ENCODE peak calls at places on chromosomes 4 and X, in seven cellular contexts. M is CD8-positive, alpha-beta T cell; X is tibial nerve; U is IMR-90; D is testis; K is neuronal stem cell; W is fibroblast of lung. G is an unnamed sample.

GRCh38 chrX:100994352-100995281 is 25.1 kb downstream of the ARL13A start:
- DNase-seq in M (no peak), X (no peak), U (peak; percentile 68), D (no peak), K (no peak), W (peak; percentile 56), G (no peak)

GRCh38 chr4:100805547-100805946 is 287.7 kb upstream of the EMCN start:
- DNase-seq in M (no peak), X (no peak), U (no peak), D (no peak), K (no peak), W (no peak), G (no peak)

GRCh38 chr4:8283631-8284121 is 14.1 kb downstream of the HTRA3 start:
- DNase-seq in M (no peak), X (no peak), U (no peak), D (no peak), K (no peak), W (no peak), G (peak; percentile 47)

GRCh38 chrX:152915541-152916241 is 17.8 kb downstream of the ZNF185 start:
- DNase-seq in M (no peak), X (no peak), U (peak; percentile 79), D (peak; percentile 22), K (no peak), W (peak; percentile 64), G (peak; percentile 44)

GRCh38 chrX:39439910-39440733 is 638.9 kb downstream of the MID1IP1 start:
- DNase-seq in M (no peak), X (no peak), U (no peak), D (no peak), K (no peak), W (no peak), G (no peak)

GRCh38 chr4:163167333-163167626 is 590 bp upstream of the NAF1 start:
- DNase-seq in M (no peak), X (no peak), U (peak; percentile 23), D (no peak), K (no peak), W (peak; percentile 39), G (no peak)

GRCh38 chr4:6974138-6974848 is 64.7 kb downstream of the TBC1D14 start:
- DNase-seq in M (peak; percentile 85), X (peak; percentile 78), U (peak; percentile 84), D (peak; percentile 90), K (peak; percentile 77), W (peak; percentile 79), G (peak; percentile 94)

GRCh38 chr4:164350086-164350485 is 403.8 kb upstream of the SMIM31 start:
- DNase-seq in M (no peak), X (no peak), U (peak; percentile 17), D (no peak), K (no peak), W (peak; percentile 55), G (no peak)

GRCh38 chr4:6688879-6689505 is 4.7 kb upstream of the S100P start:
- DNase-seq in M (peak; percentile 86), X (peak; percentile 37), U (peak; percentile 94), D (no peak), K (no peak), W (peak; percentile 96), G (peak; percentile 96)

GRCh38 chr4:176302283-176303275 is 17.2 kb upstream of the SPCS3 start:
- DNase-seq in M (no peak), X (no peak), U (peak; percentile 90), D (no peak), K (no peak), W (peak; percentile 91), G (no peak)

GRCh38 chrX:22950278-22951266 is 49.2 kb upstream of the DDX53 start:
- DNase-seq in M (no peak), X (no peak), U (peak; percentile 89), D (peak; percentile 41), K (no peak), W (peak; percentile 91), G (peak; percentile 15)

GRCh38 chrX:140661657-140662056 is 47.9 kb upstream of the LINC00632 start:
- DNase-seq in M (no peak), X (no peak), U (peak; percentile 3), D (no peak), K (no peak), W (no peak), G (peak; percentile 0)

GRCh38 chr4:145154573-145154972 is 25.8 kb downstream of the OTUD4 start:
- DNase-seq in M (no peak), X (no peak), U (peak; percentile 35), D (peak; percentile 43), K (no peak), W (peak; percentile 34), G (no peak)

GRCh38 chr4:87100093-87100634 is 120.3 kb downstream of the KLHL8 start:
- DNase-seq in M (no peak), X (no peak), U (no peak), D (no peak), K (peak; percentile 27), W (no peak), G (no peak)

GRCh38 chr4:133130171-133130570 is 18.9 kb upstream of the PCDH10 start:
- DNase-seq in M (no peak), X (no peak), U (no peak), D (no peak), K (no peak), W (peak; percentile 89), G (no peak)

GRCh38 chr4:169398294-169398693 is 127.5 kb upstream of the SH3RF1 start:
- DNase-seq in M (no peak), X (no peak), U (peak; percentile 76), D (no peak), K (no peak), W (peak; percentile 89), G (no peak)

GRCh38 chr4:89049853-89050252 is 7.1 kb downstream of the FAM13A start:
- DNase-seq in M (no peak), X (no peak), U (no peak), D (no peak), K (no peak), W (no peak), G (no peak)

GRCh38 chrX:120857240-120857639 is 18.4 kb downstream of the CT47B1 start:
- DNase-seq in M (no peak), X (no peak), U (no peak), D (no peak), K (no peak), W (no peak), G (no peak)

GRCh38 chr4:81418572-81418971 is 53.1 kb downstream of the RASGEF1B start:
- DNase-seq in M (no peak), X (no peak), U (no peak), D (no peak), K (no peak), W (no peak), G (no peak)

GRCh38 chrX:127459784-127460183 is 592.4 kb downstream of the ACTRT1 start:
- DNase-seq in M (no peak), X (no peak), U (no peak), D (no peak), K (no peak), W (no peak), G (peak; percentile 4)

GRCh38 chr4:8595237-8596087 is 2.9 kb downstream of the CPZ start:
- DNase-seq in M (no peak), X (no peak), U (no peak), D (no peak), K (no peak), W (peak; percentile 25), G (peak; percentile 95)

GRCh38 chr4:32985256-32985655 is 2265.1 kb downstream of the PCDH7 start:
- DNase-seq in M (no peak), X (no peak), U (no peak), D (no peak), K (no peak), W (peak; percentile 40), G (no peak)

GRCh38 chr4:155489261-155489660 is 112.5 kb upstream of the MAP9 start:
- DNase-seq in M (no peak), X (no peak), U (peak; percentile 13), D (no peak), K (no peak), W (no peak), G (no peak)

GRCh38 chr4:10639100-10639499 is 45.5 kb downstream of the CLNK start:
- DNase-seq in M (no peak), X (no peak), U (no peak), D (no peak), K (peak; percentile 11), W (peak; percentile 6), G (no peak)

GRCh38 chrX:31353095-31353494 is 281.3 kb upstream of the FTHL17 start:
- DNase-seq in M (no peak), X (no peak), U (peak; percentile 62), D (no peak), K (no peak), W (peak; percentile 76), G (peak; percentile 30)

GRCh38 chr4:7519638-7520373 is 85.1 kb upstream of the PSAPL1 start:
- DNase-seq in M (no peak), X (no peak), U (no peak), D (no peak), K (no peak), W (no peak), G (peak; percentile 70)

GRCh38 chr4:55947912-55948725 is 626 bp upstream of the CEP135 start:
- DNase-seq in M (no peak), X (no peak), U (peak; percentile 98), D (no peak), K (no peak), W (peak; percentile 95), G (peak; percentile 38)

GRCh38 chrX:123731987-123732678 is 719 bp downstream of the THOC2 start:
- DNase-seq in M (no peak), X (no peak), U (peak; percentile 10), D (peak; percentile 23), K (no peak), W (peak; percentile 17), G (peak; percentile 56)

GRCh38 chr4:109177411-109177810 is 125.0 kb downstream of the COL25A1 start:
- DNase-seq in M (no peak), X (no peak), U (no peak), D (no peak), K (no peak), W (peak; percentile 11), G (no peak)

GRCh38 chr4:165343353-165344191 is 16.1 kb downstream of the MSMO1 start:
- DNase-seq in M (no peak), X (no peak), U (no peak), D (no peak), K (no peak), W (no peak), G (no peak)

GRCh38 chr4:113822555-113823290 is 61.2 kb upstream of the CAMK2D start:
- DNase-seq in M (no peak), X (no peak), U (no peak), D (no peak), K (no peak), W (peak; percentile 43), G (no peak)
- H3K4me1 ChIP-seq in M (peaks cover 19% of the 10 kb centered on the region), X (no peaks in the 10 kb centered on the region), U (peaks cover 18% of the 10 kb centered on the region), D (no peaks in the 10 kb centered on the region), K (no peaks in the 10 kb centered on the region), W (peaks cover 16% of the 10 kb centered on the region), G (peaks cover 48% of the 10 kb centered on the region)

GRCh38 chrX:19344661-19345060 is 934 bp downstream of the PDHA1 start:
- DNase-seq in M (no peak), X (no peak), U (no peak), D (no peak), K (no peak), W (no peak), G (no peak)
- H3K27ac ChIP-seq in M (peak overlapping the region; percentile 82), X (peak overlapping the region; percentile 91), U (no peak overlapping the region), D (no peak overlapping the region), K (no peak overlapping the region), W (peak overlapping the region; percentile 81), G (no peak overlapping the region)

GRCh38 chr4:94534401-94535312 is 82.9 kb downstream of the PDLIM5 start:
- DNase-seq in M (no peak), X (no peak), U (no peak), D (no peak), K (no peak), W (no peak), G (no peak)
- H3K4me1 ChIP-seq in M (no peaks in the 10 kb centered on the region), X (peaks cover 3% of the 10 kb centered on the region), U (peaks cover 8% of the 10 kb centered on the region), D (peaks cover 14% of the 10 kb centered on the region), K (peaks cover 9% of the 10 kb centered on the region), W (peaks cover 2% of the 10 kb centered on the region), G (peaks cover 11% of the 10 kb centered on the region)

GRCh38 chrX:125101971-125102750 is 217.5 kb upstream of the TEX13C start:
- DNase-seq in M (no peak), X (no peak), U (no peak), D (no peak), K (no peak), W (no peak), G (no peak)
- H3K27ac ChIP-seq in M (no peak overlapping the region), X (no peak overlapping the region), U (no peak overlapping the region), D (no peak overlapping the region), K (no peak overlapping the region), W (no peak overlapping the region), G (no peak overlapping the region)